ENCODE peak calls at places on chromosomes 11 and 22, in ten cellular contexts. G, Z, I, X, R, M, D, O, S and U are unnamed samples.

GRCh38 chr11:1493650-1494244 is 7.2 kb upstream of the MOB2 start:
- DNase-seq in G (no peak), Z (no peak), I (no peak), X (no peak), R (no peak), M (no peak), D (no peak), O (no peak), S (no peak), U (no peak)

GRCh38 chr22:11042116-11042515 is 4485.9 kb upstream of the OR11H1 start:
- DNase-seq in G (no peak), Z (no peak), I (no peak), X (no peak), R (no peak), M (no peak), D (no peak), O (no peak), S (no peak), U (no peak)

GRCh38 chr22:43435851-43436535 is 24.2 kb downstream of the MPPED1 start:
- DNase-seq in G (no peak), Z (peak; percentile 88), I (no peak), X (peak; percentile 25), R (peak; percentile 75), M (no peak), D (no peak), O (no peak), S (no peak), U (no peak)

GRCh38 chr11:23653071-23653675 is 792.9 kb upstream of the CCDC179 start:
- DNase-seq in G (no peak), Z (no peak), I (no peak), X (peak; percentile 72), R (no peak), M (no peak), D (no peak), O (no peak), S (no peak), U (no peak)

GRCh38 chr22:39437836-39438704 is 18.7 kb upstream of the MGAT3 start:
- DNase-seq in G (no peak), Z (no peak), I (no peak), X (no peak), R (no peak), M (no peak), D (no peak), O (peak; percentile 47), S (no peak), U (no peak)

GRCh38 chr22:23213581-23214341 is 33.5 kb downstream of the BCR start:
- DNase-seq in G (no peak), Z (no peak), I (no peak), X (peak; percentile 0), R (no peak), M (no peak), D (no peak), O (no peak), S (no peak), U (no peak)

GRCh38 chr11:35133656-35134055 is 5.3 kb upstream of the CD44 start:
- DNase-seq in G (no peak), Z (no peak), I (no peak), X (no peak), R (no peak), M (no peak), D (no peak), O (no peak), S (no peak), U (no peak)

GRCh38 chr11:45804806-45805304 is at the start of gene SLC35C1:
- DNase-seq in G (peak; percentile 88), Z (peak; percentile 99), I (peak; percentile 98), X (peak; percentile 100), R (peak; percentile 97), M (peak; percentile 63), D (peak; percentile 97), O (peak; percentile 99), S (peak; percentile 96), U (peak; percentile 99)

GRCh38 chr11:80083561-80083960 is 642.7 kb upstream of the TENM4 start:
- DNase-seq in G (no peak), Z (no peak), I (no peak), X (no peak), R (no peak), M (no peak), D (no peak), O (peak; percentile 7), S (no peak), U (no peak)

GRCh38 chr11:114132944-114133394 is 73.5 kb downstream of the ZBTB16 start:
- DNase-seq in G (no peak), Z (no peak), I (no peak), X (peak; percentile 69), R (peak; percentile 42), M (no peak), D (no peak), O (no peak), S (no peak), U (no peak)

GRCh38 chr11:975824-976223 is 50.2 kb downstream of the AP2A2 start:
- DNase-seq in G (peak; percentile 44), Z (no peak), I (no peak), X (peak; percentile 85), R (no peak), M (no peak), D (no peak), O (no peak), S (peak; percentile 69), U (no peak)

DNA sequence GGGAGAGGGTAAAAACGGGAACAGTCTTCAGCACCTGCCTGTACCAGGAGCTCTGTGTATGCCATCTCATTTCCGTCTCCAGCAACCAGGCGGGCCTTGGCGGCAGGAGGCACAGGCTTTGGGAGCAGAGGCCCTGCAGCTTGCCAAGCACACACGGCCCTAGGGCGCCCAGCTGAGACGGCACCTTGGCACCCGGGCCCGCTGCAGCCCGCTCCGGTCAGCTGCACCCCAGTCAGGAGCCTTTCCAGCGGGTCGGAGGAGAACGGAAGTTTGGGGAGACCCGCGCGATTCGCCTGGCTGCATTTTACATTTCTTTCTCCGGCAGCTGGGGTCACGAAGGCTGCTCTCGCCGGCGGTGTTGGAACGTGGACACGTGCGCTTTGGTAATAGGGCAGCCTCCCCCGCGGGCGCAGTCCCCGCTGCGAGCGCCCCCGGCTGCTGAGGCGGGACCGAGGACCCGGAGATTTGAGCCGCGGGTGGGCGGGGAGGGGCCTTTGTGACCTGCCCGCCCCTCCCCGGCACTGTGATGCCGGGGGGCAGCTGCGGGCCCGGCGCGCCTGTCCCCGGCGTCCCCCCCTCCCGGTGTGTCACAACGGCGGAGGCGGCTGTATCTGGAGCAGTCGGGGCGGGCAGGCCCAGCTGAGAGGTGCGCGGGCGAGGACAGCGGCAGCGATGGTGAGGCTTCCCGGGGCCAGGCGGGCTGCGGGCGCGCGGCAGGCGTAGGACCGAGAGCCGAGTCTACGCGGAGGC is at the start of gene TUBA8:
- DNase-seq in G (no peak), Z (peak; percentile 75), I (no peak), X (peak; percentile 77), R (peak; percentile 13), M (no peak), D (peak; percentile 39), O (peak; percentile 25), S (peak; percentile 61), U (peak; percentile 39)
- TF ChIP-seq POLR2A in G (no peak), Z (no peak), I (no peak), X (no peak), R (no peak), M (peak; percentile 73), D (no peak), O (no peak), S (no peak), U (no peak)

GRCh38 chr11:14193644-14194043 is 165.3 kb downstream of the RRAS2 start:
- DNase-seq in G (no peak), Z (no peak), I (no peak), X (no peak), R (no peak), M (no peak), D (no peak), O (no peak), S (no peak), U (no peak)

GRCh38 chr11:14190992-14191773 is 167.8 kb downstream of the RRAS2 start:
- DNase-seq in G (no peak), Z (no peak), I (peak; percentile 70), X (no peak), R (no peak), M (no peak), D (no peak), O (no peak), S (no peak), U (no peak)

GRCh38 chr11:14186376-14186775 is 172.6 kb downstream of the RRAS2 start:
- DNase-seq in G (no peak), Z (no peak), I (peak; percentile 47), X (no peak), R (no peak), M (no peak), D (no peak), O (no peak), S (no peak), U (no peak)

GRCh38 chr11:14185461-14185860 is 173.5 kb downstream of the RRAS2 start:
- DNase-seq in G (no peak), Z (no peak), I (peak; percentile 55), X (no peak), R (no peak), M (no peak), D (no peak), O (no peak), S (no peak), U (no peak)

GRCh38 chr11:14189874-14190273 is 169.1 kb downstream of the RRAS2 start:
- DNase-seq in G (no peak), Z (no peak), I (peak; percentile 92), X (no peak), R (no peak), M (no peak), D (no peak), O (peak; percentile 19), S (no peak), U (no peak)
- TF ChIP-seq POLR2AphosphoS5 in G (no peak), Z (peak; percentile 83), I (peak; percentile 49), X (no peak), R (no peak), M (no peak), D (no peak), O (peak; percentile 84), S (no peak), U (no peak)

DNA sequence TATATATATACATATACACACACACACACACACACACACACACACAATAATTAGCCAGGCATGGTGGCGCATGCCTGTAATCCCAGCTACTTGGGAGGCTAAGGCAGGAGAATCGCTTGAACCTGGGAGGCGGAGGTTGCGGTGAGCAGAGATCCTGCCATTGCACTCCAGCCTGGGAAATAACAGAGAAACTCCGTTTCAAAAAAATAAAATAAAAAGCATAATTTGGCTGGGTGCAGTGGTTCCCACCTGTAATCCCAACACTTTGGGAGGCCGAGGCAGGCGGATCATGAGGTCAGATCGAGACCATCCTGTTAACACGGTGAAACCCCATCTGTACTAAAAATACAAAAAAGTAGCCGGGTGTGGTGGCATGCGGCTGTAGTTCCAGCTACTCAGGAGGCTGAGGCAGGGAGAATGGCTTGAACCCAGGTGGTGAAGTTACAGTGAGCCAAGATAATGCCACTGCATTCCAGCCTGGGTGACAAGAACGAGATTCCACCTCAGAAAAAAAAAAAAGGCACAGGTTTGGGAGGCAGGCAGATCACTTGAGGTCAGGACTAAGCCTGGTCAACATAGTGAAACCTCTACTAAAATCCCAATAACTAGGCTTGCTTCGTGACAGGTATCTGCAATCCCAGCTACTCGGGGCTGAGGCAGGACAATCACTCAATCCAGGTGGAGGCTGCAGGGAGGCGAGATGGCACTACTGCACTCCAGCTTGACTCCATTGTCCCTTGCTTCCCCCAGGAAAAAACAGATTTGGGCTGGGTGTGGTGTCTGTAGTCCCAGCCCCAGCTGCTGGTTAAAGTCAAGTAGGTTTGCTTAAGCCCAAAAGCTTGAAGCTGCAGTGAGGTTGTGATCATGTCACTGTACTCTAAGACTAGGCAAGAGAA is 11.8 kb upstream of the WDR74 start:
- DNase-seq in G (peak; percentile 43), Z (no peak), I (no peak), X (peak; percentile 44), R (no peak), M (no peak), D (no peak), O (no peak), S (no peak), U (no peak)
- TF ChIP-seq POLR2A in G (peak; percentile 77), Z (no peak), I (no peak), X (no peak), R (no peak), M (peak; percentile 66), D (no peak), O (no peak), S (peak; percentile 85), U (peak; percentile 88)

GRCh38 chr22:36457688-36458450 is 23.6 kb downstream of the TXN2 start:
- DNase-seq in G (no peak), Z (no peak), I (no peak), X (peak; percentile 81), R (no peak), M (no peak), D (no peak), O (no peak), S (peak; percentile 55), U (no peak)
- TF ChIP-seq POLR2AphosphoS5 in G (no peak), Z (no peak), I (peak; percentile 53), X (peak; percentile 73), R (peak; percentile 6), M (no peak), D (no peak), O (no peak), S (no peak), U (no peak)